ENCODE peak calls at places on chromosomes 13 and 19, in five cellular contexts. G is cardiac muscle cell, J is nephron progenitor cell, L is fibroblast of lung, X is BJ. H is an unnamed sample.

GRCh38 chr13:21060063-21060826 is 1.1 kb downstream of the LATS2 start:
- DNase-seq in G (peak; percentile 63), J (peak; percentile 63), L (no peak), X (no peak), H (no peak)

GRCh38 chr13:105721056-105721455 is 814.4 kb downstream of the EFNB2 start:
- DNase-seq in G (peak; percentile 62), J (no peak), L (peak; percentile 82), X (no peak), H (no peak)

GRCh38 chr19:17282488-17283256 is 971 bp downstream of the ANKLE1 start:
- DNase-seq in G (peak; percentile 83), J (peak; percentile 93), L (peak; percentile 71), X (no peak), H (no peak)

GRCh38 chr13:113862766-113863510 is 938 bp downstream of the GAS6 start:
- DNase-seq in G (peak; percentile 25), J (peak; percentile 53), L (no peak), X (no peak), H (no peak)

GRCh38 chr19:29667941-29668340 is 2.7 kb downstream of the PLEKHF1 start:
- DNase-seq in G (no peak), J (no peak), L (no peak), X (no peak), H (no peak)

GRCh38 chr19:55347442-55348009 is 7.0 kb downstream of the COX6B2 start:
- DNase-seq in G (no peak), J (no peak), L (no peak), X (no peak), H (no peak)

GRCh38 chr13:27997904-27998522 is 9.5 kb upstream of the URAD start:
- DNase-seq in G (peak; percentile 52), J (peak; percentile 60), L (peak; percentile 34), X (no peak), H (no peak)

GRCh38 chr19:47813304-47813994 is 8.3 kb upstream of the CRX start:
- DNase-seq in G (peak; percentile 70), J (peak; percentile 97), L (peak; percentile 41), X (no peak), H (no peak)

GRCh38 chr19:48713041-48713863 is 6.3 kb downstream of the MAMSTR start:
- DNase-seq in G (no peak), J (peak; percentile 32), L (no peak), X (no peak), H (no peak)

GRCh38 chr19:48194041-48194871 is 23.8 kb downstream of the ZSWIM9 start:
- DNase-seq in G (peak; percentile 24), J (peak; percentile 16), L (no peak), X (no peak), H (no peak)

GRCh38 chr13:45464141-45464686 is 525 bp upstream of the COG3 start:
- DNase-seq in G (no peak), J (no peak), L (no peak), X (no peak), H (no peak)

GRCh38 chr19:31274266-31274963 is 74.8 kb downstream of the TSHZ3 start:
- DNase-seq in G (no peak), J (no peak), L (no peak), X (no peak), H (no peak)

GRCh38 chr13:96769874-96770273 is 224.4 kb downstream of the OXGR1 start:
- DNase-seq in G (no peak), J (no peak), L (no peak), X (no peak), H (no peak)

GRCh38 chr19:36058481-36059179 is 3.9 kb downstream of the WDR62 start:
- DNase-seq in G (no peak), J (no peak), L (no peak), X (no peak), H (no peak)

GRCh38 chr13:59356607-59357006 is 807.1 kb downstream of the DIAPH3 start:
- DNase-seq in G (peak; percentile 98), J (no peak), L (peak; percentile 74), X (no peak), H (no peak)

GRCh38 chr13:22060187-22060586 is 389.3 kb downstream of the FGF9 start:
- DNase-seq in G (no peak), J (no peak), L (no peak), X (no peak), H (no peak)

GRCh38 chr13:73388586-73388985 is 329.8 kb downstream of the KLF5 start:
- DNase-seq in G (no peak), J (no peak), L (no peak), X (no peak), H (no peak)

GRCh38 chr19:33062902-33063301 is 1.8 kb downstream of the RHPN2 start:
- DNase-seq in G (no peak), J (no peak), L (no peak), X (no peak), H (no peak)

GRCh38 chr13:25415196-25415595 is 43.4 kb downstream of the ATP8A2 start:
- DNase-seq in G (no peak), J (no peak), L (no peak), X (no peak), H (no peak)

GRCh38 chr13:66218583-66218982 is 1011.6 kb downstream of the PCDH9 start:
- DNase-seq in G (no peak), J (no peak), L (no peak), X (no peak), H (no peak)

GRCh38 chr19:54521022-54521859 is 18.6 kb downstream of the LAIR2 start:
- DNase-seq in G (no peak), J (no peak), L (no peak), X (no peak), H (no peak)

GRCh38 chr19:57310792-57311191 is 9.5 kb upstream of the ZNF543 start:
- DNase-seq in G (no peak), J (no peak), L (no peak), X (no peak), H (no peak)

GRCh38 chr13:100944791-100945345 is 270.3 kb upstream of the TMTC4 start:
- DNase-seq in G (no peak), J (no peak), L (no peak), X (no peak), H (no peak)

GRCh38 chr13:40613192-40613818 is 53.1 kb downstream of the FOXO1 start:
- DNase-seq in G (no peak), J (no peak), L (no peak), X (no peak), H (no peak)

GRCh38 chr13:22198656-22199217 is 527.9 kb downstream of the FGF9 start:
- DNase-seq in G (no peak), J (no peak), L (peak; percentile 0), X (peak; percentile 22), H (no peak)

GRCh38 chr13:80342541-80343371 is 1.8 kb upstream of the SPRY2 start:
- DNase-seq in G (peak; percentile 85), J (peak; percentile 93), L (peak; percentile 77), X (no peak), H (no peak)

GRCh38 chr19:15021286-15022007 is 27.8 kb upstream of the CASP14 start:
- DNase-seq in G (no peak), J (no peak), L (no peak), X (no peak), H (no peak)

GRCh38 chr13:49062297-49062896 is 86.7 kb downstream of the FNDC3A start:
- DNase-seq in G (no peak), J (no peak), L (no peak), X (no peak), H (no peak)

GRCh38 chr13:86464193-86464592 is 665.0 kb upstream of the SLITRK6 start:
- DNase-seq in G (no peak), J (no peak), L (peak; percentile 20), X (no peak), H (no peak)

DNA sequence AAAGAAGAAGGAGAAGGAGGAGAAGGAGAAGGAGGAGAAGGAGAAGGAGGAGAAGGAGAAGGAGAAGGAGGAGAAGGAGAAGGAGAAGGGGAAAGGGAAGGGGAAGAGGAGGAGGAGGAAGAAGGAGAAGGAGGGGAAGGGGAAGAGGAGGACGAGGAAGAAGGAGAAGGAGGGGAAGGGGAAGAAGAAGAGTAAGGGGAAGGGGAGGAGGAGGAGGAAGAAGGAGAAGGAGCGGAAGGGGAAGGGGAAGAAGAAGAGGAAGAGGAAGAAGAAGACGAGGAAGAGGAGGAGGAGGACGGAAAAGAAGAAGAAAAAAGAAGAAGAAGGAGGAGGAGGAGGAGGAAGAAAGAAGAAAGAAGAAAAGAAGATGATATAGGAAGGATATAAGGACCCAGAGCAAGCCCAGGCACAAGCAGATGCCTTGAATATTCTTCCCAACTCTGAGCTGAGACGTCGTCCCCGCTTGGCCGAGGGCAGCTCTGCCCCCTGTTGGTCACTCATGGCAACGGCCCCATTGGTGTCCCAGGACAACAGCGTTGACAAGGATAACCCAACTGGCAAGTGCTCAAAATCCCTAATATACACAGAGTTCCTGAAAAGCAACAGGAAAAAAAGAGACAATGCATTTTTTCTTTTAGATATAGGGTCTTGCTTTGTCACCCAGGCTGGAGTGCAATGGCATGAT is 30.6 kb upstream of the IGSF23 start:
- DNase-seq in G (peak; percentile 63), J (peak; percentile 48), L (peak; percentile 28), X (no peak), H (no peak)
- TF ChIP-seq CTCF in G (peak; percentile 77), J (peak; percentile 57), L (peak; percentile 70), X (peak; percentile 58), H (peak; percentile 80)

DNA sequence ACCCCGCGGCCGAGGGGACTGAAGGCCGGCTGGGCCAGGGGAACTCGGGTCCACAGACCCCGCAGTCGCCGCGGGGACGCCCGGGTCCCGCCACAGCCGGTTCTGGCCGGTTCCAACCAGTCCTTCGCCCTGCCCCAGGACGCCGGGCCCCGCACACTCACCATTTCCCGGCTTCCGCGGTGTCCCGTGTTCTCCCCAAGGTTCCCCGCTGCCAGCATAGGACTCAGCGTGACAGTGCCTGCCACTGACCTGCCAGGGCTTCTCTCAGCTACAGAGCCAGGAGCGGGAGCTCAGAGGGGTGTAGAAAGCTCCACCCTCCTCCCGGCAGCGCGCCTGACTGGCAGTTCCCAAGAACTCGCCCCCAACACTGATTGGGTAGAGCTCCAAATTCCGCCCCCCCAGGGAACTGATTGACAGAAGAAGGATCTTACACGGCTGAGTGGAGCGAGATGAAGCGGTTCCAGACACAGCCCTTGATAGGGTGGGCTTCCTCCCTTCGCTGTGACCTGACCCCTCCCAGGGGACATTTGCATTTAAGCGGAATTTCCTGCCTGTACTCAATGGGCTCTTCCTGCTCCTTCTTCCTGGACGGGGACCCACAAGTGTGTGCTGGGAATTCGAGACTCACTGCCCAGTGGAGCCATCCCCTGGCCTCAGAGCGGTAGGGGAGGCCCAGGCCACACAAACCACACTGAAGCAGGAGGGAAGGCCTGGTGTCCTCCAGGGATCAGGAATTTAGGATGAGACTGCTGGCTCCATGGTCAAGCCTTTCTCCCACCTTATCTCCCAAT is at the start of gene ZNF442:
- DNase-seq in G (peak; percentile 97), J (peak; percentile 96), L (peak; percentile 94), X (peak; percentile 84), H (peak; percentile 73)
- TF ChIP-seq CTCF in G (peak; percentile 81), J (peak; percentile 32), L (peak; percentile 88), X (peak; percentile 84), H (peak; percentile 80)

DNA sequence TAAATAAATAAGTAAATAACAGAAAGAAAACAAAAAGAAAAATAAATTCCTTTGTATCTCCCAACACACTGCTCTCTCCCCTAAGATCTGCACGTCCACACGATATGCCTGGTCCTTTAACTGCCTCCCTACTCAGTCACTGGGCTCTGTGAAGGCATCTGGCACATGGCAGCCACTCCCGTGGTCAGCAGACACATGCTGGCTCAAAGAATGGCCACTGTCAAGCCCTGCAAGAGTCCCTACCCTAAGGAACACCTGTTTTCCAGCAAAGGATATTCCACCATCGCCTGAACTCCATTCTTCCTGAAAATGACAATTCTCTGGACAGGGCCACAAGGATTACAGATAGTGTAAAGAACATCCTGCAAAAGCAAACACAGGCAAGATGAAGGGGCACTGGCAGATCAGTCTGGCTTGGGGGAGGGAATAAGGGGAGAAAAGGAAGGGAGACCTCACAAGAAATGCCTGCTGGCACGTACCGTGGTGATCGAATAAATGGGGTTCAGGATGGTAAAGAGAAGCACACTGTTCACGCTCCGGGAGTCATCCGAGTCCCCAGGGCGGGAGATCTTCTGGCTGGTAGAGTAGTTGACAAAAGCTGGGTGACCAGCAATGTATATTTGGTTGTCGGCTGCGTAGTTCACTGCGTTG is 4.3 kb downstream of the HNRNPL start:
- DNase-seq in G (no peak), J (no peak), L (no peak), X (no peak), H (no peak)
- TF ChIP-seq CTCF in G (no peak), J (no peak), L (no peak), X (no peak), H (no peak)

GRCh38 chr13:36282818-36283432 is 14.7 kb downstream of the CCDC169 start:
- DNase-seq in G (peak; percentile 67), J (no peak), L (peak; percentile 69), X (no peak), H (no peak)
- TF ChIP-seq CTCF in G (peak; percentile 75), J (peak; percentile 80), L (peak; percentile 71), X (peak; percentile 74), H (peak; percentile 73)